ENCODE peak calls at places on chromosome 16, in six cellular contexts. N is stimulated activated CD4-positive, alpha-beta T cell treated with anti-CD3 and anti-CD28 coated beads, Interleukin-1b, Interleukin-23, amount 100 ng/mL, for 24 hours; W is CD4-positive, alpha-beta T cell; F is activated T-cell treated with anti-CD3 and anti-CD28 coated beads for 1 hour; Y is fibroblast of lung; M is fibroblast of the aortic adventitia. U is an unnamed sample.

GRCh38 chr16:47887496-47887895 is 268.3 kb downstream of the ABCC12 start:
- DNase-seq in N (no peak), W (no peak), F (no peak), Y (no peak), M (peak; percentile 6), U (peak; percentile 66)

GRCh38 chr16:17149904-17150483 is 320.8 kb downstream of the XYLT1 start:
- DNase-seq in N (no peak), W (no peak), F (no peak), Y (no peak), M (peak; percentile 5), U (no peak)

GRCh38 chr16:86508028-86508946 is 2.0 kb upstream of the FOXF1 start:
- DNase-seq in N (no peak), W (no peak), F (no peak), Y (peak; percentile 53), M (no peak), U (no peak)

GRCh38 chr16:24771132-24771778 is 41.8 kb downstream of the TNRC6A start:
- DNase-seq in N (no peak), W (no peak), F (no peak), Y (peak; percentile 50), M (peak; percentile 25), U (peak; percentile 27)

GRCh38 chr16:369866-370436 is 387 bp downstream of the MRPL28 start:
- DNase-seq in N (no peak), W (no peak), F (no peak), Y (no peak), M (no peak), U (no peak)

GRCh38 chr16:75322706-75323105 is 71.3 kb upstream of the BCAR1 start:
- DNase-seq in N (no peak), W (no peak), F (no peak), Y (peak; percentile 42), M (peak; percentile 17), U (peak; percentile 54)

GRCh38 chr16:9612267-9612666 is 520.8 kb downstream of the HAPSTR1 start:
- DNase-seq in N (no peak), W (no peak), F (no peak), Y (no peak), M (no peak), U (no peak)

GRCh38 chr16:52816993-52817392 is 235.7 kb downstream of the CHD9NB start:
- DNase-seq in N (no peak), W (no peak), F (no peak), Y (no peak), M (no peak), U (no peak)

GRCh38 chr16:67426950-67427349 is 4.0 kb upstream of the HSD11B2 start:
- DNase-seq in N (no peak), W (no peak), F (no peak), Y (no peak), M (no peak), U (no peak)

GRCh38 chr16:24995469-24995868 is 19.7 kb downstream of the ARHGAP17 start:
- DNase-seq in N (no peak), W (no peak), F (no peak), Y (no peak), M (no peak), U (no peak)

GRCh38 chr16:75139498-75139897 is 8.8 kb upstream of the ZFP1 start:
- DNase-seq in N (no peak), W (no peak), F (no peak), Y (no peak), M (no peak), U (no peak)

GRCh38 chr16:31697744-31698125 is 170.0 kb downstream of the AHSP start:
- DNase-seq in N (no peak), W (no peak), F (no peak), Y (no peak), M (no peak), U (no peak)

GRCh38 chr16:46895399-46896313 is 11.5 kb downstream of the GPT2 start:
- DNase-seq in N (no peak), W (no peak), F (no peak), Y (no peak), M (no peak), U (no peak)

GRCh38 chr16:10688726-10689125 is 6.0 kb downstream of the TEKT5 start:
- DNase-seq in N (no peak), W (no peak), F (no peak), Y (no peak), M (no peak), U (no peak)

GRCh38 chr16:53745126-53745525 is 41.2 kb downstream of the FTO start:
- DNase-seq in N (no peak), W (no peak), F (no peak), Y (no peak), M (peak; percentile 76), U (peak; percentile 73)

GRCh38 chr16:83138512-83138911 is 511.7 kb downstream of the CDH13 start:
- DNase-seq in N (no peak), W (no peak), F (no peak), Y (no peak), M (no peak), U (no peak)

GRCh38 chr16:15648135-15648730 is 1.8 kb upstream of the NDE1 start:
- DNase-seq in N (no peak), W (no peak), F (no peak), Y (no peak), M (no peak), U (peak; percentile 63)

GRCh38 chr16:74575805-74576643 is 30.9 kb downstream of the GLG1 start:
- DNase-seq in N (no peak), W (no peak), F (no peak), Y (no peak), M (no peak), U (no peak)

GRCh38 chr16:87575027-87575804 is 27.1 kb upstream of the JPH3 start:
- DNase-seq in N (no peak), W (no peak), F (no peak), Y (peak; percentile 14), M (no peak), U (no peak)

GRCh38 chr16:59826767-59827166 is 1092.7 kb upstream of the GOT2 start:
- DNase-seq in N (no peak), W (no peak), F (no peak), Y (no peak), M (no peak), U (no peak)

GRCh38 chr16:12092347-12092882 is 115.9 kb downstream of the SNX29 start:
- DNase-seq in N (no peak), W (no peak), F (no peak), Y (peak; percentile 90), M (peak; percentile 85), U (peak; percentile 71)

GRCh38 chr16:72809446-72809845 is 238.5 kb downstream of the ZFHX3 start:
- DNase-seq in N (no peak), W (no peak), F (no peak), Y (no peak), M (no peak), U (no peak)

GRCh38 chr16:90015586-90016338 is 3.5 kb downstream of the DBNDD1 start:
- DNase-seq in N (no peak), W (no peak), F (no peak), Y (no peak), M (no peak), U (no peak)

GRCh38 chr16:12539185-12539929 is 264.3 kb downstream of the CPPED1 start:
- DNase-seq in N (peak; percentile 36), W (no peak), F (no peak), Y (peak; percentile 18), M (peak; percentile 17), U (peak; percentile 81)

GRCh38 chr16:27678955-27679354 is 129.0 kb downstream of the KATNIP start:
- DNase-seq in N (no peak), W (no peak), F (no peak), Y (no peak), M (no peak), U (peak; percentile 35)

GRCh38 chr16:27712251-27712711 is 162.3 kb downstream of the KATNIP start:
- DNase-seq in N (no peak), W (no peak), F (no peak), Y (no peak), M (no peak), U (no peak)

GRCh38 chr16:30521873-30522641 is 4.3 kb downstream of the ZNF768 start:
- DNase-seq in N (no peak), W (no peak), F (no peak), Y (no peak), M (no peak), U (no peak)

GRCh38 chr16:1407749-1408148 is 6.8 kb downstream of the UNKL start:
- DNase-seq in N (no peak), W (no peak), F (no peak), Y (peak; percentile 44), M (peak; percentile 43), U (no peak)

GRCh38 chr16:81879625-81880024 is 100.5 kb downstream of the PLCG2 start:
- DNase-seq in N (no peak), W (no peak), F (no peak), Y (no peak), M (no peak), U (no peak)

GRCh38 chr16:73389075-73389474 is 341.1 kb upstream of the ZFHX3 start:
- DNase-seq in N (no peak), W (no peak), F (no peak), Y (peak; percentile 69), M (no peak), U (no peak)

GRCh38 chr16:69703638-69704037 is 22.7 kb downstream of the NQO1 start:
- DNase-seq in N (no peak), W (no peak), F (no peak), Y (peak; percentile 47), M (peak; percentile 45), U (no peak)

GRCh38 chr16:2712546-2712945 is 7.5 kb downstream of the PRSS27 start:
- DNase-seq in N (no peak), W (no peak), F (no peak), Y (no peak), M (no peak), U (no peak)